ENCODE peak calls at places on chromosomes 2 and 18, in eight cellular contexts. X, T, H, O, A, Y, I and C are unnamed samples.
A peak's percentile ranks its signal among the peaks of the same experiment; 100 is the strongest.

GRCh38 chr2:20291106-20291564 is 59.5 kb downstream of the PUM2 start:
- DNase-seq in H (peak; percentile 45), O (peak; percentile 13), X (no peak), Y (peak; percentile 9), T (peak; percentile 64), A (no peak), I (no peak), C (no peak)

GRCh38 chr2:11842324-11842723 is 95.9 kb downstream of the LPIN1 start:
- DNase-seq in H (no peak), A (no peak), Y (no peak), O (peak; percentile 14), T (no peak), I (no peak), X (no peak), C (no peak)

GRCh38 chr2:21367421-21367820 is 243.7 kb downstream of the TDRD15 start:
- DNase-seq in T (no peak), I (no peak), X (no peak), Y (no peak), A (no peak), H (no peak), O (no peak), C (no peak)

GRCh38 chr2:236242057-236242495 is 22.1 kb downstream of the ASB18 start:
- DNase-seq in X (no peak), A (no peak), I (no peak), Y (no peak), H (no peak), O (no peak), T (no peak), C (no peak)

GRCh38 chr2:234290196-234290595 is 206.7 kb downstream of the ARL4C start:
- DNase-seq in Y (no peak), H (no peak), O (no peak), A (no peak), I (no peak), X (no peak), T (no peak), C (no peak)

GRCh38 chr2:190267302-190267701 is 52.3 kb downstream of the HIBCH start:
- DNase-seq in T (no peak), X (no peak), I (no peak), Y (no peak), A (no peak), H (no peak), O (no peak), C (no peak)

GRCh38 chr2:26768759-26769500 is 4.8 kb downstream of the SLC35F6 start:
- DNase-seq in H (no peak), O (no peak), I (no peak), Y (peak; percentile 84), A (peak; percentile 46), T (no peak), X (no peak), C (peak; percentile 46)

GRCh38 chr2:43058761-43059160 is 167.6 kb downstream of the ZFP36L2 start:
- DNase-seq in A (no peak), T (no peak), I (no peak), H (no peak), O (no peak), Y (no peak), X (no peak), C (no peak)

GRCh38 chr2:101956465-101957030 is 35.2 kb upstream of the IL1R2 start:
- DNase-seq in I (no peak), X (no peak), O (no peak), T (no peak), A (no peak), Y (no peak), H (no peak), C (no peak)

GRCh38 chr2:121242976-121243375 is 42.0 kb downstream of the TFCP2L1 start:
- DNase-seq in H (no peak), I (no peak), T (no peak), Y (no peak), O (no peak), X (no peak), A (no peak), C (no peak)

GRCh38 chr2:11720752-11721151 is 25.7 kb upstream of the LPIN1 start:
- DNase-seq in Y (no peak), X (no peak), O (no peak), A (no peak), I (no peak), H (no peak), T (no peak), C (no peak)

GRCh38 chr18:24685232-24685959 is 225.0 kb downstream of the HRH4 start:
- DNase-seq in O (no peak), A (no peak), T (no peak), I (no peak), H (no peak), X (no peak), Y (no peak), C (no peak)

GRCh38 chr2:149330127-149331022 is at the start of gene LYPD6:
- DNase-seq in X (no peak), I (no peak), A (no peak), H (peak; percentile 92), Y (no peak), O (peak; percentile 78), T (peak; percentile 77), C (no peak)

GRCh38 chr18:67665266-67665665 is 148.7 kb upstream of the DSEL start:
- DNase-seq in H (no peak), X (no peak), O (no peak), A (no peak), T (no peak), I (no peak), Y (no peak), C (no peak)

GRCh38 chr2:127324635-127325034 is 30.7 kb upstream of the ERCC3 start:
- DNase-seq in H (no peak), Y (no peak), A (no peak), O (no peak), X (no peak), T (peak; percentile 59), I (no peak), C (no peak)

GRCh38 chr18:51162617-51163016 is 34.9 kb downstream of the MEX3C start:
- DNase-seq in X (no peak), I (no peak), H (no peak), O (no peak), A (no peak), T (no peak), Y (no peak), C (no peak)

GRCh38 chr2:31404827-31405226 is 9.7 kb downstream of the XDH start:
- DNase-seq in H (no peak), X (no peak), I (no peak), A (no peak), O (no peak), T (no peak), Y (no peak), C (no peak)